ENCODE peak calls at places on chromosomes 7 and 10, in six cellular contexts. One of them, this sample, is unnamed.

GRCh38 chr7:47816647-47817046 is 131.6 kb downstream of the PKD1L1 start:
- DNase-seq in Calu3: no peak
- DNase-seq in neuronal stem cell: no peak
- DNase-seq in substantia nigra: no peak
- DNase-seq in HuH-7: no peak
- DNase-seq in NCI-H1092 treated with DMSO at 0.1 percent for 48 hours: no peak
- DNase-seq in this sample: no peak

GRCh38 chr10:70458329-70459060 is 17.0 kb upstream of the NODAL start:
- DNase-seq in Calu3: peak
- DNase-seq in neuronal stem cell: peak
- DNase-seq in HuH-7: no peak
- DNase-seq in substantia nigra: no peak
- DNase-seq in NCI-H1092 treated with DMSO at 0.1 percent for 48 hours: no peak
- DNase-seq in this sample: no peak

GRCh38 chr10:42769653-42770052 is 12.9 kb upstream of the BMS1 start:
- DNase-seq in neuronal stem cell: no peak
- DNase-seq in HuH-7: no peak
- DNase-seq in NCI-H1092 treated with DMSO at 0.1 percent for 48 hours: no peak
- DNase-seq in substantia nigra: no peak
- DNase-seq in Calu3: peak
- DNase-seq in this sample: no peak

GRCh38 chr10:132470306-132471124 is 67.1 kb upstream of the INPP5A start:
- DNase-seq in HuH-7: no peak
- DNase-seq in neuronal stem cell: no peak
- DNase-seq in Calu3: no peak
- DNase-seq in substantia nigra: no peak
- DNase-seq in NCI-H1092 treated with DMSO at 0.1 percent for 48 hours: no peak
- DNase-seq in this sample: no peak

GRCh38 chr7:152661479-152661878 is 14.5 kb downstream of the XRCC2 start:
- DNase-seq in neuronal stem cell: no peak
- DNase-seq in NCI-H1092 treated with DMSO at 0.1 percent for 48 hours: no peak
- DNase-seq in Calu3: no peak
- DNase-seq in HuH-7: no peak
- DNase-seq in substantia nigra: no peak
- DNase-seq in this sample: no peak

GRCh38 chr7:26891400-26892355 is 27.3 kb upstream of the SKAP2 start:
- DNase-seq in neuronal stem cell: no peak
- DNase-seq in substantia nigra: no peak
- DNase-seq in HuH-7: no peak
- DNase-seq in Calu3: no peak
- DNase-seq in NCI-H1092 treated with DMSO at 0.1 percent for 48 hours: no peak
- DNase-seq in this sample: no peak

GRCh38 chr10:99598781-99599481 is 21.3 kb downstream of the SLC25A28 start:
- DNase-seq in neuronal stem cell: no peak
- DNase-seq in HuH-7: no peak
- DNase-seq in Calu3: no peak
- DNase-seq in substantia nigra: no peak
- DNase-seq in NCI-H1092 treated with DMSO at 0.1 percent for 48 hours: no peak
- DNase-seq in this sample: no peak

GRCh38 chr10:97149065-97149680 is 36.6 kb downstream of the SLIT1 start:
- DNase-seq in substantia nigra: no peak
- DNase-seq in NCI-H1092 treated with DMSO at 0.1 percent for 48 hours: no peak
- DNase-seq in neuronal stem cell: no peak
- DNase-seq in Calu3: no peak
- DNase-seq in HuH-7: no peak
- DNase-seq in this sample: no peak

GRCh38 chr10:119989966-119990365 is 97.4 kb downstream of the SEC23IP start:
- DNase-seq in HuH-7: no peak
- DNase-seq in neuronal stem cell: no peak
- DNase-seq in substantia nigra: no peak
- DNase-seq in NCI-H1092 treated with DMSO at 0.1 percent for 48 hours: no peak
- DNase-seq in Calu3: no peak
- DNase-seq in this sample: no peak

GRCh38 chr10:133397938-133398337 is 4.0 kb downstream of the MTG1 start:
- DNase-seq in neuronal stem cell: no peak
- DNase-seq in NCI-H1092 treated with DMSO at 0.1 percent for 48 hours: no peak
- DNase-seq in HuH-7: no peak
- DNase-seq in substantia nigra: no peak
- DNase-seq in Calu3: no peak
- DNase-seq in this sample: no peak

GRCh38 chr7:33716581-33717477 is 188.5 kb upstream of the BMPER start:
- DNase-seq in NCI-H1092 treated with DMSO at 0.1 percent for 48 hours: peak
- DNase-seq in Calu3: peak
- DNase-seq in neuronal stem cell: peak
- DNase-seq in HuH-7: no peak
- DNase-seq in substantia nigra: no peak
- DNase-seq in this sample: no peak

GRCh38 chr7:140494877-140495276 is 15.6 kb upstream of the MKRN1 start:
- DNase-seq in Calu3: no peak
- DNase-seq in HuH-7: no peak
- DNase-seq in substantia nigra: no peak
- DNase-seq in NCI-H1092 treated with DMSO at 0.1 percent for 48 hours: no peak
- DNase-seq in neuronal stem cell: no peak
- DNase-seq in this sample: no peak

This sample was measured in left lobe of liver.